ENCODE peak calls at places on chromosomes 13 and 19, in six cellular contexts. R, N, J, X, U and A are unnamed samples.

GRCh38 chr19:37763488-37763887 is 15.9 kb downstream of the ZNF573 start:
- DNase-seq in R (no peak), J (no peak), U (no peak), N (no peak), X (no peak), A (no peak)

GRCh38 chr13:107069107-107069776 is 501.3 kb upstream of the ARGLU1 start:
- DNase-seq in X (no peak), N (no peak), R (no peak), U (no peak), J (no peak), A (peak)

GRCh38 chr13:114235697-114236096 is 1.0 kb downstream of the CDC16 start:
- DNase-seq in U (no peak), X (no peak), R (no peak), J (no peak), N (no peak), A (no peak)

GRCh38 chr19:10625003-10625761 is at the start of gene SLC44A2:
- DNase-seq in R (peak), X (no peak), J (no peak), N (no peak), U (no peak), A (peak)

GRCh38 chr13:102686024-102686423 is 8.8 kb downstream of the METTL21C start:
- DNase-seq in N (no peak), X (no peak), U (no peak), R (no peak), J (no peak), A (no peak)

GRCh38 chr19:19081642-19082151 is 17.9 kb downstream of the SLC25A42 start:
- DNase-seq in J (no peak), U (no peak), R (no peak), X (no peak), N (no peak), A (peak)

GRCh38 chr13:50845211-50845610 is 1.7 kb upstream of the DLEU7 start:
- DNase-seq in U (no peak), R (no peak), J (no peak), X (no peak), N (no peak), A (peak)

GRCh38 chr19:40257096-40257517 is 28.0 kb downstream of the AKT2 start:
- DNase-seq in X (no peak), N (peak), J (no peak), R (no peak), U (no peak), A (no peak)

GRCh38 chr19:46189971-46190335 is 39.6 kb upstream of the IGFL1 start:
- DNase-seq in R (no peak), J (no peak), N (no peak), U (no peak), X (no peak), A (no peak)

GRCh38 chr13:51267581-51267980 is 45.4 kb downstream of the FAM124A start:
- DNase-seq in R (no peak), N (no peak), X (no peak), J (no peak), U (no peak), A (no peak)

GRCh38 chr13:24196593-24197197 is 36.2 kb downstream of the SPATA13 start:
- DNase-seq in J (no peak), X (no peak), U (no peak), N (no peak), R (no peak), A (no peak)

GRCh38 chr13:39515231-39515630 is 87.8 kb downstream of the LHFPL6 start:
- DNase-seq in R (no peak), J (no peak), N (no peak), X (no peak), U (no peak), A (no peak)

GRCh38 chr19:16327501-16327900 is 2.9 kb downstream of the KLF2 start:
- DNase-seq in X (no peak), U (no peak), J (no peak), R (no peak), N (no peak), A (no peak)

GRCh38 chr19:30172643-30173242 is 199.4 kb upstream of the ZNF536 start:
- DNase-seq in N (no peak), R (no peak), U (no peak), X (no peak), J (no peak), A (no peak)

GRCh38 chr13:113996081-113996911 is 22.4 kb upstream of the C13orf46 start:
- DNase-seq in X (no peak), J (no peak), R (no peak), N (no peak), U (no peak), A (no peak)

GRCh38 chr19:47036233-47036651 is 12.2 kb downstream of the TMEM160 start:
- DNase-seq in X (no peak), R (no peak), U (no peak), J (no peak), N (peak), A (no peak)

GRCh38 chr13:32211788-32212187 is 103.4 kb downstream of the ZAR1L start:
- DNase-seq in J (no peak), X (no peak), U (no peak), N (no peak), R (no peak), A (peak)

GRCh38 chr19:489418-490196 is 6.7 kb upstream of the MADCAM1 start:
- DNase-seq in U (no peak), R (no peak), X (no peak), N (no peak), J (no peak), A (peak)

GRCh38 chr13:72884111-72884510 is 102.2 kb downstream of the PIBF1 start:
- DNase-seq in N (no peak), U (no peak), J (no peak), X (no peak), R (no peak), A (no peak)

GRCh38 chr19:19423322-19423721 is 17.8 kb downstream of the GATAD2A start:
- DNase-seq in N (no peak), U (no peak), X (no peak), J (no peak), R (no peak), A (peak)

GRCh38 chr19:15436012-15436825 is 13.5 kb downstream of the WIZ start:
- DNase-seq in X (no peak), R (no peak), J (no peak), N (no peak), U (no peak), A (peak)

GRCh38 chr19:47446534-47447469 is 24.9 kb downstream of the SLC8A2 start:
- DNase-seq in R (no peak), U (peak), N (no peak), J (no peak), X (no peak), A (no peak)

GRCh38 chr13:24254151-24254810 is 55.1 kb upstream of the C1QTNF9 start:
- DNase-seq in J (no peak), X (no peak), R (no peak), N (no peak), U (no peak), A (no peak)

GRCh38 chr13:88086577-88086976 is 415.4 kb downstream of the SLITRK5 start:
- DNase-seq in X (no peak), J (no peak), R (no peak), U (no peak), N (no peak), A (peak)